ENCODE peak calls at places on chromosomes 6 and 20, in six cellular contexts. Z is stimulated activated CD8-positive, alpha-beta memory T cell treated with anti-CD3 and anti-CD28 coated beads, Interleukin-7, amount 100 ng/mL, for 1 hour; J is neural crest cell; P is Right ventricle myocardium inferior; Y is activated CD4-positive, alpha-beta T cell treated with anti-CD3 and anti-CD28 coated beads, Interleukin-2, amount 10 ng/mL, durations not matched to agents 7 days and 5 days; M is PC-9. O is an unnamed sample.
A peak's percentile ranks its signal among the peaks of the same experiment; 100 is the strongest.

GRCh38 chr6:31834367-31834703 is 6.8 kb downstream of the HSPA1B start:
- DNase-seq in Z (no peak), J (peak; percentile 79), P (peak; percentile 94), Y (peak; percentile 63), M (peak; percentile 80), O (no peak)

GRCh38 chr6:14489445-14489844 is 371.9 kb downstream of the CD83 start:
- DNase-seq in Z (no peak), J (no peak), P (no peak), Y (no peak), M (no peak), O (no peak)

GRCh38 chr6:76852776-76853175 is 610.5 kb downstream of the HTR1B start:
- DNase-seq in Z (no peak), J (no peak), P (no peak), Y (no peak), M (no peak), O (no peak)

GRCh38 chr6:157287923-157288322 is 35.4 kb downstream of the TMEM242 start:
- DNase-seq in Z (no peak), J (no peak), P (no peak), Y (no peak), M (no peak), O (no peak)

GRCh38 chr6:26459023-26459810 is 1.5 kb downstream of the BTN2A1 start:
- DNase-seq in Z (no peak), J (no peak), P (no peak), Y (no peak), M (no peak), O (no peak)

GRCh38 chr20:38272398-38272797 is 11.9 kb upstream of the KIAA1755 start:
- DNase-seq in Z (no peak), J (no peak), P (no peak), Y (no peak), M (peak; percentile 12), O (no peak)

GRCh38 chr6:75802366-75802765 is 53.3 kb downstream of the MYO6 start:
- DNase-seq in Z (no peak), J (no peak), P (no peak), Y (no peak), M (no peak), O (no peak)

GRCh38 chr20:36631651-36632050 is 14.3 kb downstream of the SLA2 start:
- DNase-seq in Z (no peak), J (no peak), P (no peak), Y (no peak), M (no peak), O (no peak)

GRCh38 chr6:113103618-113104390 is 753.3 kb upstream of the MARCKS start:
- DNase-seq in Z (no peak), J (no peak), P (no peak), Y (no peak), M (no peak), O (no peak)

GRCh38 chr6:149271348-149272340 is 45.9 kb upstream of the TAB2 start:
- DNase-seq in Z (peak; percentile 51), J (no peak), P (no peak), Y (peak; percentile 24), M (no peak), O (no peak)

GRCh38 chr6:4398806-4399205 is 263.4 kb upstream of the ECI2 start:
- DNase-seq in Z (no peak), J (no peak), P (no peak), Y (no peak), M (no peak), O (no peak)

GRCh38 chr20:46582648-46583047 is 32.2 kb upstream of the OCSTAMP start:
- DNase-seq in Z (no peak), J (no peak), P (no peak), Y (no peak), M (no peak), O (no peak)

GRCh38 chr20:53032021-53033001 is 60.2 kb downstream of the TSHZ2 start:
- DNase-seq in Z (no peak), J (no peak), P (no peak), Y (no peak), M (no peak), O (no peak)

GRCh38 chr6:131443514-131443913 is 129.5 kb upstream of the ARG1 start:
- DNase-seq in Z (no peak), J (no peak), P (no peak), Y (peak; percentile 33), M (no peak), O (no peak)

GRCh38 chr6:107794771-107795170 is 29.3 kb downstream of the SCML4 start:
- DNase-seq in Z (no peak), J (no peak), P (no peak), Y (no peak), M (no peak), O (no peak)

GRCh38 chr6:20328266-20328946 is 73.3 kb upstream of the E2F3 start:
- DNase-seq in Z (no peak), J (no peak), P (no peak), Y (no peak), M (no peak), O (no peak)

GRCh38 chr20:63915471-63915870 is 20.5 kb downstream of the DNAJC5 start:
- DNase-seq in Z (no peak), J (no peak), P (peak; percentile 70), Y (no peak), M (no peak), O (no peak)

GRCh38 chr6:90460067-90460466 is 126.8 kb downstream of the MAP3K7 start:
- DNase-seq in Z (no peak), J (no peak), P (no peak), Y (no peak), M (no peak), O (no peak)

GRCh38 chr6:40627316-40627715 is 40.2 kb upstream of the LRFN2 start:
- DNase-seq in Z (no peak), J (no peak), P (no peak), Y (no peak), M (no peak), O (no peak)

GRCh38 chr6:139219746-139220145 is 72.1 kb downstream of the TXLNB start:
- DNase-seq in Z (no peak), J (no peak), P (no peak), Y (no peak), M (no peak), O (no peak)

GRCh38 chr20:57905448-57905847 is 195.6 kb upstream of the PMEPA1 start:
- DNase-seq in Z (no peak), J (no peak), P (no peak), Y (no peak), M (no peak), O (no peak)